ENCODE peak calls at places on chromosomes 6 and 20, in ten cellular contexts. O is SW 1271, Z is non-pigmented ciliary epithelial cell, S is fibroblast of the conjunctiva, B is left lung, D is OCI-M1, G is astrocyte of the cerebellum, Q is substantia nigra, P is activated T-cell treated with anti-CD3 and anti-CD28 coated beads for 1 hour, L is NCI-H2081. R is an unnamed sample.

GRCh38 chr6:100177956-100178355 is 183.9 kb upstream of the MCHR2 start:
- DNase-seq in O (no peak), Z (no peak), S (peak), B (no peak), D (no peak), G (no peak), Q (no peak), P (no peak), L (no peak), R (peak)

GRCh38 chr6:157982297-157982579 is 575 bp downstream of the SYNJ2 start:
- DNase-seq in O (peak), Z (no peak), S (no peak), B (peak), D (peak), G (no peak), Q (no peak), P (no peak), L (peak), R (peak)

GRCh38 chr6:155400022-155400965 is 55.3 kb downstream of the NOX3 start:
- DNase-seq in O (no peak), Z (no peak), S (no peak), B (no peak), D (no peak), G (no peak), Q (no peak), P (no peak), L (peak), R (no peak)

GRCh38 chr6:157151029-157151428 is 172.3 kb downstream of the TMEM242 start:
- DNase-seq in O (no peak), Z (peak), S (no peak), B (no peak), D (no peak), G (no peak), Q (no peak), P (no peak), L (no peak), R (no peak)

GRCh38 chr6:15841937-15842698 is 179.3 kb upstream of the DTNBP1 start:
- DNase-seq in O (no peak), Z (no peak), S (no peak), B (no peak), D (no peak), G (no peak), Q (no peak), P (no peak), L (no peak), R (no peak)

GRCh38 chr20:32610897-32611218 is 25.7 kb upstream of the NOL4L start:
- DNase-seq in O (no peak), Z (no peak), S (no peak), B (no peak), D (no peak), G (no peak), Q (no peak), P (no peak), L (no peak), R (no peak)

GRCh38 chr20:50244352-50245149 is 53.9 kb downstream of the CEBPB start:
- DNase-seq in O (no peak), Z (no peak), S (no peak), B (no peak), D (no peak), G (no peak), Q (no peak), P (no peak), L (no peak), R (no peak)

GRCh38 chr6:151765444-151765886 is 42.0 kb upstream of the ESR1 start:
- DNase-seq in O (peak), Z (peak), S (peak), B (no peak), D (peak), G (peak), Q (no peak), P (no peak), L (peak), R (peak)

GRCh38 chr6:73985891-73986290 is 289.9 kb downstream of the CD109 start:
- DNase-seq in O (peak), Z (no peak), S (peak), B (no peak), D (no peak), G (no peak), Q (no peak), P (no peak), L (no peak), R (peak)

GRCh38 chr6:2848851-2849250 is 7.2 kb upstream of the SERPINB1 start:
- DNase-seq in O (no peak), Z (no peak), S (no peak), B (no peak), D (no peak), G (no peak), Q (no peak), P (peak), L (no peak), R (no peak)